ENCODE peak calls at places on chromosomes 5 and 9, in nine cellular contexts. F is NCI-H1105, T is T1000, C is LoVo, D is aorta, R is fibroblast of mammary gland, H is nephron progenitor cell, N is KBM-7, B is AG09319. G is an unnamed sample.

GRCh38 chr9:131627846-131628820 is 82.8 kb downstream of the PRRT1B start:
- DNase-seq in R (peak), C (no peak), T (no peak), D (no peak), N (peak), H (no peak), F (no peak), B (no peak), G (peak)

GRCh38 chr5:82952326-82952725 is 124.9 kb downstream of the TMEM167A start:
- DNase-seq in B (no peak), C (no peak), F (no peak), D (no peak), N (no peak), T (peak), R (no peak), H (no peak), G (no peak)

GRCh38 chr9:9625248-9625647 is 987.6 kb downstream of the PTPRD start:
- DNase-seq in D (no peak), T (no peak), C (no peak), R (no peak), B (no peak), H (no peak), N (no peak), F (no peak), G (no peak)

GRCh38 chr9:20405086-20405485 is 217.2 kb downstream of the MLLT3 start:
- DNase-seq in C (no peak), H (no peak), R (peak), B (no peak), T (no peak), N (no peak), F (no peak), D (no peak), G (peak)

GRCh38 chr9:75123696-75124095 is 35.4 kb downstream of the OSTF1 start:
- DNase-seq in H (no peak), B (no peak), F (no peak), T (no peak), N (no peak), R (no peak), C (no peak), D (no peak), G (no peak)

GRCh38 chr5:111694183-111694582 is 62.8 kb downstream of the NREP start:
- DNase-seq in C (no peak), B (peak), N (no peak), F (no peak), R (peak), T (peak), H (no peak), D (no peak), G (peak)

GRCh38 chr5:170254056-170254455 is 21.3 kb downstream of the C5orf58 start:
- DNase-seq in H (no peak), B (no peak), F (no peak), C (no peak), T (no peak), N (no peak), R (peak), D (no peak), G (no peak)

GRCh38 chr5:155127552-155127951 is 114.0 kb downstream of the KIF4B start:
- DNase-seq in B (no peak), R (no peak), H (no peak), C (no peak), D (no peak), T (no peak), N (no peak), F (no peak), G (no peak)

GRCh38 chr5:112923148-112923917 is 1.3 kb upstream of the REEP5 start:
- DNase-seq in C (no peak), R (no peak), T (no peak), D (no peak), F (no peak), N (peak), H (no peak), B (no peak), G (no peak)

GRCh38 chr9:88791105-88791805 is 200.0 kb upstream of the S1PR3 start:
- DNase-seq in N (no peak), H (no peak), B (peak), C (no peak), R (peak), D (no peak), T (no peak), F (no peak), G (no peak)

GRCh38 chr9:129604766-129605163 is 16.1 kb downstream of the C9orf50 start:
- DNase-seq in N (no peak), B (no peak), C (no peak), T (no peak), R (no peak), F (no peak), H (no peak), D (no peak), G (no peak)

GRCh38 chr9:109455391-109455790 is 42.7 kb downstream of the PTPN3 start:
- DNase-seq in B (no peak), C (no peak), F (no peak), N (no peak), R (no peak), D (no peak), T (no peak), H (no peak), G (no peak)